ENCODE peak calls at places on chromosomes 16 and 17, in six cellular contexts. V, B, W, D, I and M are unnamed samples.

GRCh38 chr17:45650601-45651000 is 133.5 kb upstream of the CRHR1 start:
- DNase-seq in B (no peak), I (no peak), D (no peak), W (no peak), V (no peak), M (no peak)

GRCh38 chr17:76138234-76138895 is 2.7 kb downstream of the FOXJ1 start:
- DNase-seq in W (no peak), D (no peak), B (no peak), V (no peak), I (peak), M (no peak)

GRCh38 chr16:29809850-29810698 is 1.9 kb upstream of the PRRT2 start:
- DNase-seq in V (no peak), D (no peak), W (no peak), I (peak), B (no peak), M (no peak)

GRCh38 chr17:47797797-47798196 is 23.8 kb downstream of the OSBPL7 start:
- DNase-seq in B (no peak), W (peak), D (peak), I (peak), V (peak), M (no peak)

GRCh38 chr17:62801553-62801952 is 6.6 kb downstream of the MARCHF10 start:
- DNase-seq in I (no peak), B (no peak), W (no peak), D (no peak), V (no peak), M (no peak)

GRCh38 chr17:4854181-4854681 is 21.1 kb downstream of the MINK1 start:
- DNase-seq in B (no peak), I (no peak), D (no peak), V (no peak), W (no peak), M (peak)

GRCh38 chr16:2483160-2483559 is 8.2 kb downstream of the TBC1D24 start:
- DNase-seq in I (no peak), W (no peak), B (no peak), D (no peak), V (peak), M (no peak)

GRCh38 chr17:63910096-63910495 is 962 bp downstream of the CSHL1 start:
- DNase-seq in D (no peak), I (no peak), W (no peak), V (no peak), B (no peak), M (no peak)

GRCh38 chr17:27778193-27778592 is 22.1 kb downstream of the NOS2 start:
- DNase-seq in W (no peak), B (peak), D (peak), V (no peak), I (no peak), M (no peak)

GRCh38 chr16:70653809-70654771 is 7.7 kb downstream of the IL34 start:
- DNase-seq in B (peak), W (peak), I (peak), V (peak), D (peak), M (peak)

GRCh38 chr17:78852709-78853111 is 12.1 kb upstream of the USP36 start:
- DNase-seq in I (peak), V (peak), D (peak), B (no peak), W (no peak), M (peak)

GRCh38 chr17:42039794-42040763 is 10.3 kb downstream of the C17orf113 start:
- DNase-seq in V (no peak), B (no peak), D (no peak), W (no peak), I (no peak), M (no peak)

GRCh38 chr16:19090916-19091315 is 22.8 kb upstream of the ITPRIPL2 start:
- DNase-seq in I (no peak), D (no peak), V (no peak), B (no peak), W (no peak), M (no peak)

GRCh38 chr17:73647331-73647730 is 3.1 kb upstream of the SDK2 start:
- DNase-seq in B (no peak), W (no peak), V (no peak), D (no peak), I (no peak), M (no peak)

GRCh38 chr16:88926374-88926990 is 50.5 kb downstream of the CBFA2T3 start:
- DNase-seq in I (no peak), D (no peak), B (no peak), V (no peak), W (no peak), M (no peak)

GRCh38 chr17:78812849-78813248 is 27.8 kb downstream of the USP36 start:
- DNase-seq in B (no peak), V (no peak), D (no peak), I (no peak), W (no peak), M (peak)

GRCh38 chr17:63939401-63939800 is 7.3 kb upstream of the CD79B start:
- DNase-seq in V (no peak), I (no peak), D (no peak), W (no peak), B (no peak), M (no peak)

GRCh38 chr16:25079637-25080375 is 31.7 kb upstream of the LCMT1 start:
- DNase-seq in I (no peak), V (no peak), W (no peak), D (no peak), B (no peak), M (peak)

GRCh38 chr16:86755571-86756006 is 177.2 kb downstream of the FOXL1 start:
- DNase-seq in I (no peak), W (no peak), B (no peak), D (peak), V (peak), M (no peak)

GRCh38 chr17:43068570-43069367 is 43.7 kb downstream of the RND2 start:
- DNase-seq in D (peak), W (no peak), I (no peak), V (peak), B (no peak), M (no peak)

GRCh38 chr17:60888812-60889709 is 211.4 kb downstream of the BCAS3 start:
- DNase-seq in V (no peak), B (no peak), W (no peak), I (no peak), D (no peak), M (no peak)

GRCh38 chr17:41733348-41734138 is 900 bp downstream of the HAP1 start:
- DNase-seq in D (no peak), B (no peak), W (no peak), V (no peak), I (no peak), M (no peak)

GRCh38 chr17:37476431-37477130 is 13.1 kb upstream of the DUSP14 start:
- DNase-seq in D (peak), W (no peak), B (no peak), I (no peak), V (peak), M (no peak)

GRCh38 chr17:879546-879945 is 97.4 kb downstream of the MRM3 start:
- DNase-seq in D (peak), V (peak), I (peak), W (peak), B (no peak), M (peak)

GRCh38 chr17:64057701-64058263 is 37.3 kb upstream of the ICAM2 start:
- DNase-seq in W (no peak), V (peak), B (no peak), I (no peak), D (no peak), M (no peak)

GRCh38 chr17:39676198-39676819 is 8.1 kb downstream of the PNMT start:
- DNase-seq in V (no peak), D (no peak), I (no peak), W (no peak), B (no peak), M (peak)

GRCh38 chr17:58329035-58329807 is 626 bp upstream of the TSPOAP1 start:
- DNase-seq in W (peak), B (no peak), I (peak), V (no peak), D (no peak), M (peak)

GRCh38 chr17:62703269-62703775 is 75.9 kb downstream of the MRC2 start:
- DNase-seq in I (no peak), D (no peak), W (no peak), B (no peak), V (no peak), M (no peak)

GRCh38 chr17:57084802-57085447 is at the start of gene AKAP1:
- DNase-seq in B (peak), D (peak), I (peak), V (peak), W (peak), M (peak)
- TF ChIP-seq CTCF in B (peak), D (no peak), I (no peak), V (no peak), W (peak), M (no peak)

GRCh38 chr16:14309001-14309886 is 238.1 kb downstream of the MRTFB start:
- DNase-seq in B (no peak), D (no peak), W (no peak), V (peak), I (peak), M (peak)
- TF ChIP-seq CTCF in B (peak), D (no peak), W (no peak), V (peak), I (no peak), M (peak)

DNA sequence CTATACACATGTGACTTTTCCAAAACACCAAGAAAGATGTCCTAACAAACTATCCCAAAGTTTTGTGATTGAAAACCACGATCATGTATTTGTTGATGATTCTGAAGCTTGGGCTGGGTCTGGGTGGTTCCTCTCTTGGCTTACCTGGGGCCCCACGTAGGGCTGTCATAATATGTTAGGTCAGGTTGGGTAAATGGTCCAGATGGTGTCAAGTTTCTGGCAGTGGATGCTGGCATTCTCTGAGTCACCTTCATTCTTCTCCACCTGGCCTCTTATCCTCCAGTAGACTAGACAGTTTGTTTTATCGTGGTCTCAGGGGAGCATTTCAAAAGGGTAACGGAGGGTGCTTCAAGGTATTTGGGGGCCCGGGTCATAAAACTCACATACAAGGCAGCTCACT is 39.4 kb downstream of the SYCE1L start:
- DNase-seq in D (no peak), W (no peak), I (no peak), V (no peak), B (no peak), M (no peak)
- TF ChIP-seq CTCF in D (no peak), W (no peak), I (no peak), V (no peak), B (no peak), M (no peak)

DNA sequence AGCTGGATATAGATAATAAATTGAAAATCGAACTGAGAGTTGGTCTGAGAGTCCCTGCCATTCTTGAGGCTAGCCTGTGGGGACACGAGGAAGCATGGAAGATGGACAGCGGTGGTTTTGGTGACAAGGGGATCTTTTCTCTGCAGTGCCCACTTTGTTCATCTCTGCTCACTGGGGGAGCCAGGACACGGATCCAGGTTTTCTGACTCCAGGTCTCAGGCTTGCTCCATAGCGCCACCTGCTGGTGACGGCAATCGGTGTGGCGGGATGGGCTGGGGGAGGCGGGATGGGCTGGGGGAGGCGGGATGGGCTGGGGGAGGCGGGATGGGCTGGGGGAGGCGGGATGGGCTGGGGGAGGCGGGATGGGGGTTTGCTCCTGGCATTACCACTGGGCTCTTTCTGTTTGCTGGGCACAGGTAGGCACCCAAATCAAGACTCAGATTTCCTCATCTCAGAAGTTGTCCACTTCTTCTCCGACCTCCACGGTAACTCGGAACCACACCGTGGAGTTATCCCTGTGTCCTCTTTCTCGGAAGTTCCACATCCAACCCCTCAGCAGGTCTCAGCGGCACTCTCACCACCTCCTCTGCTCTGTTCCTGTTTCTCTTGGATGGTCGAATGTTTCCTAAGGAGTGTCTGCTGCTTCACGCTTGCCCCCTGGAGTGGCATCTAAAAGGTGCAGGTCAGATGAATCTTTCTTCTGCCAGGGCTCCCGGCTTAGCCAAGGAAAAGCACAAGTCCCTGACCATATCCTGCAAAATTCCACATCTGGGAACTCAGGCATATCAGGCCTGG is 142.4 kb downstream of the CYLD start:
- DNase-seq in W (no peak), B (no peak), V (no peak), D (no peak), I (peak), M (peak)
- TF ChIP-seq CTCF in W (peak), B (no peak), V (no peak), D (peak), I (peak), M (peak)

DNA sequence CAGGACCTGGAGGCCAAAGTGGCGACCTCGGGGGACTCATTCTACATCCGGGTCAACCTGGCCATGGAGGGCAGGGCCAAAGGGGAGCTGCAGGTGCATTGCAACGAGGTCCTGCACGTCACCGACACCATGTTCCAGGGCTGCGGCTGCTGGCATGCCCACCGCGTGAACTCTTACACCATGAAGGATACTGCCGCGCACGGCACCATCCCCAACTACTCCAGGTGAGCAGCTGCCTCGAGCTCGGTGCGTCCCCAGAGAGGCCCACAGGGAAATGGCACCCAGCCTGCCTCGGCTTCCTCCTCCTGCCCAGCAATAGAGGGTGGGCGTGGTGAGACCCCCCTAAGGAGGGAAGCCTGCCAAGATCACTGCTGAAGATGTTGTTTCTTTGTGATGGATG is 17.9 kb downstream of the SGSH start:
- DNase-seq in V (no peak), D (no peak), I (no peak), W (no peak), B (no peak), M (no peak)
- TF ChIP-seq CTCF in V (no peak), D (no peak), I (no peak), W (no peak), B (no peak), M (no peak)